ENCODE peak calls at places on chromosomes 5 and 9, in eight cellular contexts. One of them, this sample, is unnamed.

GRCh38 chr9:71743217-71743705 is 25.1 kb downstream of the CEMIP2 start:
- DNase-seq in stimulated activated CD4-positive, alpha-beta T cell treated with anti-CD3 and anti-CD28 coated beads, Interleukin-2, amount 100 ng/mL, for 48 hours: no peak
- DNase-seq in iris pigment epithelial cell: peak; percentile 88
- DNase-seq in anterior cingulate cortex: no peak
- DNase-seq in GM13977: no peak
- DNase-seq in C1 segment of cervical spinal cord: no peak
- DNase-seq in NCI-H1092: no peak
- DNase-seq in WTC11: no peak
- DNase-seq in this sample: no peak

GRCh38 chr9:2012347-2012746 is 2.8 kb upstream of the SMARCA2 start:
- DNase-seq in stimulated activated CD4-positive, alpha-beta T cell treated with anti-CD3 and anti-CD28 coated beads, Interleukin-2, amount 100 ng/mL, for 48 hours: no peak
- DNase-seq in iris pigment epithelial cell: no peak
- DNase-seq in anterior cingulate cortex: no peak
- DNase-seq in GM13977: peak; percentile 65
- DNase-seq in C1 segment of cervical spinal cord: no peak
- DNase-seq in NCI-H1092: no peak
- DNase-seq in WTC11: no peak
- DNase-seq in this sample: no peak

GRCh38 chr5:88825782-88826110 is 57.2 kb downstream of the MEF2C start:
- DNase-seq in stimulated activated CD4-positive, alpha-beta T cell treated with anti-CD3 and anti-CD28 coated beads, Interleukin-2, amount 100 ng/mL, for 48 hours: no peak
- DNase-seq in iris pigment epithelial cell: no peak
- DNase-seq in anterior cingulate cortex: no peak
- DNase-seq in GM13977: no peak
- DNase-seq in C1 segment of cervical spinal cord: no peak
- DNase-seq in NCI-H1092: no peak
- DNase-seq in WTC11: no peak
- DNase-seq in this sample: no peak

GRCh38 chr5:5182508-5183191 is 42.5 kb downstream of the ADAMTS16 start:
- DNase-seq in stimulated activated CD4-positive, alpha-beta T cell treated with anti-CD3 and anti-CD28 coated beads, Interleukin-2, amount 100 ng/mL, for 48 hours: no peak
- DNase-seq in iris pigment epithelial cell: no peak
- DNase-seq in anterior cingulate cortex: no peak
- DNase-seq in GM13977: no peak
- DNase-seq in C1 segment of cervical spinal cord: no peak
- DNase-seq in NCI-H1092: no peak
- DNase-seq in WTC11: no peak
- DNase-seq in this sample: no peak

GRCh38 chr5:144205141-144205551 is 34.5 kb downstream of the KCTD16 start:
- DNase-seq in stimulated activated CD4-positive, alpha-beta T cell treated with anti-CD3 and anti-CD28 coated beads, Interleukin-2, amount 100 ng/mL, for 48 hours: no peak
- DNase-seq in iris pigment epithelial cell: no peak
- DNase-seq in anterior cingulate cortex: no peak
- DNase-seq in GM13977: no peak
- DNase-seq in C1 segment of cervical spinal cord: no peak
- DNase-seq in NCI-H1092: no peak
- DNase-seq in WTC11: peak; percentile 66
- DNase-seq in this sample: no peak

GRCh38 chr5:102582706-102583105 is 83.9 kb upstream of the SLCO6A1 start:
- DNase-seq in stimulated activated CD4-positive, alpha-beta T cell treated with anti-CD3 and anti-CD28 coated beads, Interleukin-2, amount 100 ng/mL, for 48 hours: no peak
- DNase-seq in iris pigment epithelial cell: peak; percentile 40
- DNase-seq in anterior cingulate cortex: no peak
- DNase-seq in GM13977: no peak
- DNase-seq in C1 segment of cervical spinal cord: no peak
- DNase-seq in NCI-H1092: no peak
- DNase-seq in WTC11: no peak
- DNase-seq in this sample: no peak

GRCh38 chr5:113581388-113581787 is 67.9 kb downstream of the YTHDC2 start:
- DNase-seq in stimulated activated CD4-positive, alpha-beta T cell treated with anti-CD3 and anti-CD28 coated beads, Interleukin-2, amount 100 ng/mL, for 48 hours: no peak
- DNase-seq in iris pigment epithelial cell: peak; percentile 7
- DNase-seq in anterior cingulate cortex: no peak
- DNase-seq in GM13977: no peak
- DNase-seq in C1 segment of cervical spinal cord: no peak
- DNase-seq in NCI-H1092: no peak
- DNase-seq in WTC11: no peak
- DNase-seq in this sample: no peak

GRCh38 chr9:99858087-99858486 is 36.4 kb downstream of the NR4A3 start:
- DNase-seq in stimulated activated CD4-positive, alpha-beta T cell treated with anti-CD3 and anti-CD28 coated beads, Interleukin-2, amount 100 ng/mL, for 48 hours: no peak
- DNase-seq in iris pigment epithelial cell: no peak
- DNase-seq in anterior cingulate cortex: no peak
- DNase-seq in GM13977: no peak
- DNase-seq in C1 segment of cervical spinal cord: no peak
- DNase-seq in NCI-H1092: no peak
- DNase-seq in WTC11: no peak
- DNase-seq in this sample: no peak

GRCh38 chr9:121822093-121823085 is 171.0 kb downstream of the DAB2IP start:
- DNase-seq in stimulated activated CD4-positive, alpha-beta T cell treated with anti-CD3 and anti-CD28 coated beads, Interleukin-2, amount 100 ng/mL, for 48 hours: no peak
- DNase-seq in iris pigment epithelial cell: no peak
- DNase-seq in anterior cingulate cortex: no peak
- DNase-seq in GM13977: no peak
- DNase-seq in C1 segment of cervical spinal cord: no peak
- DNase-seq in NCI-H1092: no peak
- DNase-seq in WTC11: no peak
- DNase-seq in this sample: no peak

GRCh38 chr9:120842685-120843485 is at the start of gene PSMD5:
- DNase-seq in stimulated activated CD4-positive, alpha-beta T cell treated with anti-CD3 and anti-CD28 coated beads, Interleukin-2, amount 100 ng/mL, for 48 hours: peak; percentile 92
- DNase-seq in iris pigment epithelial cell: peak; percentile 100
- DNase-seq in anterior cingulate cortex: peak; percentile 59
- DNase-seq in GM13977: peak; percentile 96
- DNase-seq in C1 segment of cervical spinal cord: peak; percentile 73
- DNase-seq in NCI-H1092: peak; percentile 98
- DNase-seq in WTC11: peak; percentile 97
- DNase-seq in this sample: peak; percentile 97

GRCh38 chr5:2029206-2029605 is 146.5 kb upstream of the IRX4 start:
- DNase-seq in stimulated activated CD4-positive, alpha-beta T cell treated with anti-CD3 and anti-CD28 coated beads, Interleukin-2, amount 100 ng/mL, for 48 hours: no peak
- DNase-seq in iris pigment epithelial cell: no peak
- DNase-seq in anterior cingulate cortex: no peak
- DNase-seq in GM13977: no peak
- DNase-seq in C1 segment of cervical spinal cord: no peak
- DNase-seq in NCI-H1092: no peak
- DNase-seq in WTC11: no peak
- DNase-seq in this sample: no peak

GRCh38 chr5:15929616-15930303 is 249.8 kb downstream of the MARCHF11 start:
- DNase-seq in stimulated activated CD4-positive, alpha-beta T cell treated with anti-CD3 and anti-CD28 coated beads, Interleukin-2, amount 100 ng/mL, for 48 hours: no peak
- DNase-seq in iris pigment epithelial cell: peak; percentile 16
- DNase-seq in anterior cingulate cortex: no peak
- DNase-seq in GM13977: no peak
- DNase-seq in C1 segment of cervical spinal cord: no peak
- DNase-seq in NCI-H1092: no peak
- DNase-seq in WTC11: no peak
- DNase-seq in this sample: no peak

GRCh38 chr9:84480071-84480470 is 139.5 kb upstream of the SLC28A3 start:
- DNase-seq in stimulated activated CD4-positive, alpha-beta T cell treated with anti-CD3 and anti-CD28 coated beads, Interleukin-2, amount 100 ng/mL, for 48 hours: no peak
- DNase-seq in iris pigment epithelial cell: no peak
- DNase-seq in anterior cingulate cortex: no peak
- DNase-seq in GM13977: no peak
- DNase-seq in C1 segment of cervical spinal cord: no peak
- DNase-seq in NCI-H1092: no peak
- DNase-seq in WTC11: no peak
- DNase-seq in this sample: no peak

GRCh38 chr5:169978744-169979143 is 1.6 kb downstream of the INSYN2B start:
- DNase-seq in stimulated activated CD4-positive, alpha-beta T cell treated with anti-CD3 and anti-CD28 coated beads, Interleukin-2, amount 100 ng/mL, for 48 hours: no peak
- DNase-seq in iris pigment epithelial cell: no peak
- DNase-seq in anterior cingulate cortex: no peak
- DNase-seq in GM13977: no peak
- DNase-seq in C1 segment of cervical spinal cord: no peak
- DNase-seq in NCI-H1092: no peak
- DNase-seq in WTC11: no peak
- DNase-seq in this sample: no peak

GRCh38 chr5:36152324-36153298 is 700 bp downstream of the SKP2 start:
- DNase-seq in stimulated activated CD4-positive, alpha-beta T cell treated with anti-CD3 and anti-CD28 coated beads, Interleukin-2, amount 100 ng/mL, for 48 hours: no peak
- DNase-seq in iris pigment epithelial cell: peak; percentile 51
- DNase-seq in anterior cingulate cortex: no peak
- DNase-seq in GM13977: peak; percentile 6
- DNase-seq in C1 segment of cervical spinal cord: no peak
- DNase-seq in NCI-H1092: no peak
- DNase-seq in WTC11: no peak
- DNase-seq in this sample: no peak

GRCh38 chr5:147092044-147092443 is 142.8 kb upstream of the STK32A start:
- DNase-seq in stimulated activated CD4-positive, alpha-beta T cell treated with anti-CD3 and anti-CD28 coated beads, Interleukin-2, amount 100 ng/mL, for 48 hours: no peak
- DNase-seq in iris pigment epithelial cell: no peak
- DNase-seq in anterior cingulate cortex: no peak
- DNase-seq in GM13977: no peak
- DNase-seq in C1 segment of cervical spinal cord: no peak
- DNase-seq in NCI-H1092: no peak
- DNase-seq in WTC11: no peak
- DNase-seq in this sample: no peak

GRCh38 chr9:27227192-27227591 is 69.8 kb downstream of the EQTN start:
- DNase-seq in stimulated activated CD4-positive, alpha-beta T cell treated with anti-CD3 and anti-CD28 coated beads, Interleukin-2, amount 100 ng/mL, for 48 hours: no peak
- DNase-seq in iris pigment epithelial cell: peak; percentile 97
- DNase-seq in anterior cingulate cortex: no peak
- DNase-seq in GM13977: no peak
- DNase-seq in C1 segment of cervical spinal cord: no peak
- DNase-seq in NCI-H1092: no peak
- DNase-seq in WTC11: no peak
- DNase-seq in this sample: no peak

GRCh38 chr9:106726070-106726815 is 136.7 kb upstream of the ZNF462 start:
- DNase-seq in stimulated activated CD4-positive, alpha-beta T cell treated with anti-CD3 and anti-CD28 coated beads, Interleukin-2, amount 100 ng/mL, for 48 hours: no peak
- DNase-seq in iris pigment epithelial cell: no peak
- DNase-seq in anterior cingulate cortex: no peak
- DNase-seq in GM13977: no peak
- DNase-seq in C1 segment of cervical spinal cord: no peak
- DNase-seq in NCI-H1092: no peak
- DNase-seq in WTC11: no peak
- DNase-seq in this sample: no peak

GRCh38 chr9:123637940-123638634 is 282.1 kb downstream of the CRB2 start:
- DNase-seq in stimulated activated CD4-positive, alpha-beta T cell treated with anti-CD3 and anti-CD28 coated beads, Interleukin-2, amount 100 ng/mL, for 48 hours: no peak
- DNase-seq in iris pigment epithelial cell: peak; percentile 20
- DNase-seq in anterior cingulate cortex: no peak
- DNase-seq in GM13977: no peak
- DNase-seq in C1 segment of cervical spinal cord: no peak
- DNase-seq in NCI-H1092: no peak
- DNase-seq in WTC11: no peak
- DNase-seq in this sample: no peak

GRCh38 chr5:172837640-172838039 is 3.6 kb downstream of the ERGIC1 start:
- DNase-seq in stimulated activated CD4-positive, alpha-beta T cell treated with anti-CD3 and anti-CD28 coated beads, Interleukin-2, amount 100 ng/mL, for 48 hours: no peak
- DNase-seq in iris pigment epithelial cell: no peak
- DNase-seq in anterior cingulate cortex: no peak
- DNase-seq in GM13977: peak; percentile 71
- DNase-seq in C1 segment of cervical spinal cord: peak; percentile 32
- DNase-seq in NCI-H1092: peak; percentile 50
- DNase-seq in WTC11: no peak
- DNase-seq in this sample: no peak

GRCh38 chr5:153860482-153860881 is 178.2 kb downstream of the FAM114A2 start:
- DNase-seq in stimulated activated CD4-positive, alpha-beta T cell treated with anti-CD3 and anti-CD28 coated beads, Interleukin-2, amount 100 ng/mL, for 48 hours: no peak
- DNase-seq in iris pigment epithelial cell: no peak
- DNase-seq in anterior cingulate cortex: no peak
- DNase-seq in GM13977: no peak
- DNase-seq in C1 segment of cervical spinal cord: no peak
- DNase-seq in NCI-H1092: no peak
- DNase-seq in WTC11: no peak
- DNase-seq in this sample: no peak

GRCh38 chr9:98700801-98701200 is 7.9 kb downstream of the GABBR2 start:
- DNase-seq in stimulated activated CD4-positive, alpha-beta T cell treated with anti-CD3 and anti-CD28 coated beads, Interleukin-2, amount 100 ng/mL, for 48 hours: no peak
- DNase-seq in iris pigment epithelial cell: no peak
- DNase-seq in anterior cingulate cortex: no peak
- DNase-seq in GM13977: no peak
- DNase-seq in C1 segment of cervical spinal cord: no peak
- DNase-seq in NCI-H1092: no peak
- DNase-seq in WTC11: no peak
- DNase-seq in this sample: no peak

This sample was measured in chondrocyte.